ENCODE peak calls at places on chromosome 11, in five cellular contexts. E is HepG2, W is sigmoid colon, F is H1, Y is A549. G is an unnamed sample.

GRCh38 chr11:121539000-121539399 is 86.2 kb upstream of the SORL1-AS1 start:
- DNase-seq in E (no peak), W (no peak), F (no peak), Y (no peak), G (no peak)

GRCh38 chr11:104522650-104523049 is 358.7 kb upstream of the PDGFD start:
- DNase-seq in E (peak; percentile 0), W (no peak), F (no peak), Y (no peak), G (no peak)

GRCh38 chr11:104968856-104969776 is 742 bp upstream of the CASP4 start:
- DNase-seq in E (peak; percentile 50), W (no peak), F (peak; percentile 52), Y (no peak), G (peak; percentile 47)

GRCh38 chr11:57936050-57936418 is 87.6 kb upstream of the OR9Q1 start:
- DNase-seq in E (peak; percentile 66), W (no peak), F (no peak), Y (peak; percentile 31), G (no peak)

GRCh38 chr11:22192642-22193347 is at the start of gene ANO5:
- DNase-seq in E (no peak), W (peak; percentile 81), F (peak; percentile 87), Y (peak; percentile 73), G (peak; percentile 59)

GRCh38 chr11:14974723-14975587 is 2.8 kb upstream of the CALCA start:
- DNase-seq in E (peak; percentile 16), W (no peak), F (peak; percentile 85), Y (peak; percentile 64), G (no peak)

GRCh38 chr11:56841210-56841810 is 92.8 kb upstream of the OR9G4 start:
- DNase-seq in E (peak; percentile 52), W (no peak), F (peak; percentile 62), Y (peak; percentile 86), G (peak; percentile 32)

GRCh38 chr11:78365381-78365792 is 52.2 kb downstream of the GAB2 start:
- DNase-seq in E (peak; percentile 13), W (no peak), F (peak; percentile 61), Y (peak; percentile 41), G (no peak)

GRCh38 chr11:32919338-32919737 is 26.7 kb downstream of the QSER1 start:
- DNase-seq in E (no peak), W (no peak), F (no peak), Y (no peak), G (no peak)

GRCh38 chr11:359181-359714 is 10.1 kb upstream of the B4GALNT4 start:
- DNase-seq in E (no peak), W (peak; percentile 47), F (no peak), Y (no peak), G (no peak)

GRCh38 chr11:117701781-117702180 is 95.2 kb downstream of the DSCAML1 start:
- DNase-seq in E (no peak), W (no peak), F (no peak), Y (no peak), G (no peak)

GRCh38 chr11:64990222-64990918 is 6.4 kb downstream of the BATF2 start:
- DNase-seq in E (no peak), W (peak; percentile 74), F (no peak), Y (no peak), G (no peak)

GRCh38 chr11:16945671-16946469 is 68.3 kb downstream of the PLEKHA7 start:
- DNase-seq in E (peak; percentile 68), W (no peak), F (peak; percentile 69), Y (peak; percentile 76), G (peak; percentile 70)

GRCh38 chr11:45933846-45934579 is 11.6 kb downstream of the LARGE2 start:
- DNase-seq in E (no peak), W (no peak), F (no peak), Y (no peak), G (no peak)

GRCh38 chr11:14894657-14895598 is 2.9 kb upstream of the CYP2R1 start:
- DNase-seq in E (no peak), W (peak; percentile 77), F (no peak), Y (no peak), G (no peak)

GRCh38 chr11:8026982-8027381 is 39.8 kb downstream of the EIF3F start:
- DNase-seq in E (no peak), W (no peak), F (no peak), Y (no peak), G (no peak)

GRCh38 chr11:70409871-70410270 is 11.5 kb downstream of the CTTN start:
- DNase-seq in E (no peak), W (no peak), F (no peak), Y (no peak), G (no peak)

GRCh38 chr11:121894581-121894980 is 221.4 kb downstream of the BLID start:
- DNase-seq in E (no peak), W (no peak), F (no peak), Y (no peak), G (no peak)

GRCh38 chr11:65316311-65316978 is 1.8 kb downstream of the CDC42EP2 start:
- DNase-seq in E (no peak), W (peak; percentile 89), F (no peak), Y (peak; percentile 29), G (peak; percentile 58)

GRCh38 chr11:65822760-65823528 is 10.8 kb upstream of the SNX32 start:
- DNase-seq in E (no peak), W (no peak), F (no peak), Y (no peak), G (no peak)

GRCh38 chr11:1470681-1471611 is 15.6 kb downstream of the MOB2 start:
- DNase-seq in E (no peak), W (peak; percentile 64), F (no peak), Y (no peak), G (no peak)

GRCh38 chr11:36073411-36074203 is 129.7 kb downstream of the LDLRAD3 start:
- DNase-seq in E (no peak), W (no peak), F (no peak), Y (no peak), G (peak; percentile 43)

GRCh38 chr11:2567026-2567671 is 122.3 kb downstream of the KCNQ1 start:
- DNase-seq in E (peak; percentile 48), W (peak; percentile 54), F (no peak), Y (no peak), G (no peak)

GRCh38 chr11:118792642-118793124 is 1.7 kb upstream of the DDX6 start:
- DNase-seq in E (peak; percentile 92), W (peak; percentile 91), F (peak; percentile 63), Y (peak; percentile 93), G (peak; percentile 46)

GRCh38 chr11:114289779-114290178 is 6.4 kb upstream of the NNMT start:
- DNase-seq in E (no peak), W (no peak), F (no peak), Y (no peak), G (no peak)

GRCh38 chr11:7252683-7253213 is 1.0 kb downstream of the SYT9 start:
- DNase-seq in E (no peak), W (no peak), F (peak; percentile 72), Y (no peak), G (no peak)

GRCh38 chr11:108635106-108635505 is 29.8 kb upstream of the DDX10 start:
- DNase-seq in E (no peak), W (no peak), F (no peak), Y (no peak), G (no peak)

GRCh38 chr11:61971177-61972111 is 4.0 kb upstream of the FTH1 start:
- DNase-seq in E (peak; percentile 99), W (peak; percentile 100), F (peak; percentile 91), Y (peak; percentile 99), G (peak; percentile 99)
- TF ChIP-seq EP300 in E (peak; percentile 95), W (peak; percentile 96), F (peak; percentile 99), Y (peak; percentile 97), G (peak; percentile 73)

DNA sequence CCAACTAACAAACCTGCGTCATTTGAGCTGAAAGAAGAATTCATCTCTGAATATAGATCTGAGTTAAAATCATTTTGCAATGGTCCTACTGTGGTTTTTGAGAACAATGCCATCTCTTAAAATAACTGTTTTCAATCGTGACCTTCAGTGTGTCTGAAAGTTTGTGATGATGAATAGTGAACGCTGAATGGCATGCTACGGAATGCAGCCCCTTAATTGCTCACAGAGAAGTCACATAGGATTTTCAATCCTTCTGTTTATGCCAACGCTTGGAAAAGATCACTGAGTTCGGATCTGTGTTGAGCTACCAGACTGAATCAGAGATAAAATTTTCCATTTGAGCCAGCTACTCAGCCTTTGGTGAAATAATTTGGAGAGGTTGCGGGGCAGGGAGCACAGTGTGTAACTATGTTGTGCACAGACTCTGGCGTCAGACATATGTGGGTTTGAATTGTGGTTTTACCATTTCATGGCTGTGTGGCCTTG is 680.1 kb downstream of the KCNA4 start:
- DNase-seq in E (no peak), W (no peak), F (no peak), Y (no peak), G (no peak)
- TF ChIP-seq EP300 in E (no peak), W (no peak), F (no peak), Y (no peak), G (no peak)

DNA sequence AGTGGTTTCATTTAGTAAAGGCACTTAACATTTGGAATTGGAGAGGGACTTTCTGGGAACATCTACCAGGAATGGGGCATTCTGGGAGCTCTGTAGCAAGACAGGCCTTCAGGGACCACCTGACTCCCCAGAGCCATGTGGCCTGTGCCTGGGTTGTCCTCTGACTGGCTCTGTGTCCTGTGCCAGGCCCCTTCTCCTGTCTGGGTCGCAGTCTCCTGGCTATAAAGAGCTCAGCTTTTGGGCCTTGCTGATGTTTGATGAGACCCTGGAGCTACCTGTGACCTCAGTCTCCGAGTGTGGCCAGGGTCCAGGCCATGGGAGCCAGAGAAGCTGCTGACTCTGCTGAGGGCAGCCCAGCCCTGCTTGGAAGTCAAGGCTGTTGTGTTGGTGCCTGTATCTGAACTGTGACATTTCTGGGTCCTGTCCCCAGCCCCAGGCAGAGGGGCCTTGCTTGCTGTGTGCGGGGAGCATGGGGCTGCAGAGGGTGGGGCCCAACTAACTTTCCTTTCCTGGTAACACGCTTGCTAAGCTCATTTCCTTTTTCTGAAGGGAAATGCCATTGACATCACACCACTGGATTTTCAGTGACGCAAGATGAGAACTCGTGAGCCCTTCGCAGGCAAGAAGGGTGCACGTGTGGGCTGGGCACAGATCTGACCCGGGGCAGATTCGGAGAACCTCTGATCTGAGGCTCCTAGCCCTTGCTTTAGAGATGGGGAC is 41.3 kb downstream of the LRRC32 start:
- DNase-seq in E (no peak), W (peak; percentile 80), F (no peak), Y (no peak), G (peak; percentile 6)
- TF ChIP-seq EP300 in E (no peak), W (peak; percentile 83), F (no peak), Y (no peak), G (peak; percentile 52)

GRCh38 chr11:72227316-72228228 is 3.0 kb downstream of the INPPL1 start:
- DNase-seq in E (no peak), W (peak; percentile 77), F (no peak), Y (no peak), G (no peak)
- TF ChIP-seq EP300 in E (no peak), W (no peak), F (no peak), Y (no peak), G (no peak)